ENCODE peak calls at places on chromosomes 16 and 17, in nine cellular contexts. One of them, this sample, is unnamed.

GRCh38 chr16:77470851-77471250 is 36.0 kb upstream of the ADAMTS18 start:
- DNase-seq in NCI-H460: no peak
- DNase-seq in AG20443: no peak
- DNase-seq in left cardiac atrium: no peak
- DNase-seq in NCI-H1092 treated with DMSO at 0.1 percent for 48 hours: no peak
- DNase-seq in Right ventricle myocardium superior: no peak
- DNase-seq in anterior cingulate cortex: no peak
- DNase-seq in colonic mucosa: no peak
- DNase-seq in iris pigment epithelial cell: no peak
- DNase-seq in this sample: no peak

GRCh38 chr17:230371-230770 is 48.9 kb upstream of the DOC2B start:
- DNase-seq in anterior cingulate cortex: no peak
- DNase-seq in NCI-H1092 treated with DMSO at 0.1 percent for 48 hours: no peak
- DNase-seq in Right ventricle myocardium superior: no peak
- DNase-seq in AG20443: no peak
- DNase-seq in colonic mucosa: no peak
- DNase-seq in NCI-H460: no peak
- DNase-seq in iris pigment epithelial cell: no peak
- DNase-seq in left cardiac atrium: peak
- DNase-seq in this sample: no peak

GRCh38 chr16:80203821-80204220 is 337.0 kb upstream of the DYNLRB2 start:
- DNase-seq in iris pigment epithelial cell: no peak
- DNase-seq in AG20443: no peak
- DNase-seq in anterior cingulate cortex: no peak
- DNase-seq in colonic mucosa: no peak
- DNase-seq in NCI-H1092 treated with DMSO at 0.1 percent for 48 hours: no peak
- DNase-seq in left cardiac atrium: no peak
- DNase-seq in NCI-H460: no peak
- DNase-seq in Right ventricle myocardium superior: no peak
- DNase-seq in this sample: no peak

GRCh38 chr17:70655179-70655578 is 485.8 kb downstream of the KCNJ2 start:
- DNase-seq in anterior cingulate cortex: no peak
- DNase-seq in left cardiac atrium: no peak
- DNase-seq in AG20443: no peak
- DNase-seq in Right ventricle myocardium superior: no peak
- DNase-seq in NCI-H460: no peak
- DNase-seq in colonic mucosa: no peak
- DNase-seq in iris pigment epithelial cell: no peak
- DNase-seq in NCI-H1092 treated with DMSO at 0.1 percent for 48 hours: peak
- DNase-seq in this sample: no peak

GRCh38 chr16:23353440-23353839 is 51.3 kb downstream of the SCNN1B start:
- DNase-seq in left cardiac atrium: no peak
- DNase-seq in Right ventricle myocardium superior: no peak
- DNase-seq in anterior cingulate cortex: no peak
- DNase-seq in NCI-H460: no peak
- DNase-seq in iris pigment epithelial cell: no peak
- DNase-seq in colonic mucosa: no peak
- DNase-seq in AG20443: no peak
- DNase-seq in NCI-H1092 treated with DMSO at 0.1 percent for 48 hours: no peak
- DNase-seq in this sample: peak

GRCh38 chr16:26505501-26505900 is 561.2 kb upstream of the C16orf82 start:
- DNase-seq in NCI-H460: no peak
- DNase-seq in Right ventricle myocardium superior: no peak
- DNase-seq in anterior cingulate cortex: no peak
- DNase-seq in colonic mucosa: no peak
- DNase-seq in NCI-H1092 treated with DMSO at 0.1 percent for 48 hours: no peak
- DNase-seq in iris pigment epithelial cell: no peak
- DNase-seq in AG20443: no peak
- DNase-seq in left cardiac atrium: no peak
- DNase-seq in this sample: no peak

GRCh38 chr17:17824780-17825614 is 11.8 kb downstream of the SREBF1 start:
- DNase-seq in iris pigment epithelial cell: no peak
- DNase-seq in NCI-H460: no peak
- DNase-seq in Right ventricle myocardium superior: peak
- DNase-seq in colonic mucosa: no peak
- DNase-seq in left cardiac atrium: peak
- DNase-seq in NCI-H1092 treated with DMSO at 0.1 percent for 48 hours: no peak
- DNase-seq in anterior cingulate cortex: no peak
- DNase-seq in AG20443: no peak
- DNase-seq in this sample: peak

GRCh38 chr16:85491798-85492616 is 121.1 kb upstream of the GSE1 start:
- DNase-seq in AG20443: peak
- DNase-seq in NCI-H460: no peak
- DNase-seq in iris pigment epithelial cell: peak
- DNase-seq in colonic mucosa: peak
- DNase-seq in Right ventricle myocardium superior: peak
- DNase-seq in NCI-H1092 treated with DMSO at 0.1 percent for 48 hours: no peak
- DNase-seq in anterior cingulate cortex: no peak
- DNase-seq in left cardiac atrium: peak
- DNase-seq in this sample: no peak

GRCh38 chr17:79565606-79566250 is 45.1 kb downstream of the RBFOX3 start:
- DNase-seq in NCI-H460: no peak
- DNase-seq in AG20443: no peak
- DNase-seq in anterior cingulate cortex: no peak
- DNase-seq in colonic mucosa: no peak
- DNase-seq in iris pigment epithelial cell: no peak
- DNase-seq in left cardiac atrium: no peak
- DNase-seq in Right ventricle myocardium superior: no peak
- DNase-seq in NCI-H1092 treated with DMSO at 0.1 percent for 48 hours: no peak
- DNase-seq in this sample: no peak

GRCh38 chr16:87445486-87445885 is 47.3 kb downstream of the ZCCHC14 start:
- DNase-seq in AG20443: peak
- DNase-seq in NCI-H1092 treated with DMSO at 0.1 percent for 48 hours: no peak
- DNase-seq in Right ventricle myocardium superior: no peak
- DNase-seq in NCI-H460: no peak
- DNase-seq in iris pigment epithelial cell: peak
- DNase-seq in anterior cingulate cortex: no peak
- DNase-seq in colonic mucosa: no peak
- DNase-seq in left cardiac atrium: no peak
- DNase-seq in this sample: no peak

GRCh38 chr16:87492241-87492635 is 586 bp downstream of the ZCCHC14 start:
- DNase-seq in NCI-H1092 treated with DMSO at 0.1 percent for 48 hours: no peak
- DNase-seq in Right ventricle myocardium superior: no peak
- DNase-seq in NCI-H460: no peak
- DNase-seq in AG20443: peak
- DNase-seq in colonic mucosa: no peak
- DNase-seq in left cardiac atrium: no peak
- DNase-seq in anterior cingulate cortex: no peak
- DNase-seq in iris pigment epithelial cell: no peak
- DNase-seq in this sample: no peak

GRCh38 chr17:4480929-4481898 is 17.5 kb upstream of the SPNS2 start:
- DNase-seq in iris pigment epithelial cell: no peak
- DNase-seq in Right ventricle myocardium superior: no peak
- DNase-seq in left cardiac atrium: peak
- DNase-seq in NCI-H460: no peak
- DNase-seq in colonic mucosa: peak
- DNase-seq in NCI-H1092 treated with DMSO at 0.1 percent for 48 hours: no peak
- DNase-seq in AG20443: no peak
- DNase-seq in anterior cingulate cortex: no peak
- DNase-seq in this sample: no peak

GRCh38 chr17:42441717-42442565 is 16.7 kb upstream of the ATP6V0A1 start:
- DNase-seq in Right ventricle myocardium superior: no peak
- DNase-seq in colonic mucosa: peak
- DNase-seq in NCI-H460: no peak
- DNase-seq in anterior cingulate cortex: no peak
- DNase-seq in NCI-H1092 treated with DMSO at 0.1 percent for 48 hours: no peak
- DNase-seq in iris pigment epithelial cell: no peak
- DNase-seq in AG20443: no peak
- DNase-seq in left cardiac atrium: no peak
- DNase-seq in this sample: no peak